ENCODE peak calls at places on chromosomes 5 and 9, in ten cellular contexts. L is GM12878, G is choroid plexus epithelial cell, E is mucosa of descending colon, T is fibroblast of pulmonary artery, N is MM.1S, O is osteoblast, W is adrenal gland, S is GM13977, Y is breast epithelium. D is an unnamed sample.
A peak's percentile ranks its signal among the peaks of the same experiment; 100 is the strongest.

GRCh38 chr5:167485395-167485794 is 806.0 kb upstream of the WWC1 start:
- DNase-seq in L (no peak), G (peak; percentile 10), E (no peak), T (no peak), N (no peak), O (no peak), W (no peak), S (no peak), Y (no peak), D (no peak)

GRCh38 chr9:113350937-113351336 is 1.6 kb downstream of the BSPRY start:
- DNase-seq in L (peak; percentile 35), G (no peak), E (no peak), T (no peak), N (peak; percentile 62), O (no peak), W (no peak), S (peak; percentile 59), Y (no peak), D (no peak)

GRCh38 chr5:179234563-179235135 is 110.6 kb downstream of the ADAMTS2 start:
- DNase-seq in L (no peak), G (no peak), E (no peak), T (no peak), N (no peak), O (peak; percentile 80), W (no peak), S (no peak), Y (peak; percentile 35), D (no peak)

GRCh38 chr5:40991168-40991980 is 79.8 kb downstream of the MROH2B start:
- DNase-seq in L (no peak), G (peak; percentile 99), E (no peak), T (peak; percentile 96), N (no peak), O (no peak), W (peak; percentile 75), S (no peak), Y (no peak), D (peak; percentile 82)

GRCh38 chr5:55226934-55227737 is at the start of gene MCIDAS:
- DNase-seq in L (no peak), G (no peak), E (peak; percentile 76), T (no peak), N (peak; percentile 84), O (peak; percentile 96), W (peak; percentile 19), S (peak; percentile 88), Y (no peak), D (no peak)

GRCh38 chr9:99057665-99058625 is 47.0 kb upstream of the TGFBR1 start:
- DNase-seq in L (peak; percentile 64), G (peak; percentile 97), E (peak; percentile 36), T (peak; percentile 55), N (peak; percentile 84), O (no peak), W (peak; percentile 55), S (peak; percentile 47), Y (no peak), D (peak; percentile 92)

GRCh38 chr5:167642779-167643517 is 648.5 kb upstream of the WWC1 start:
- DNase-seq in L (no peak), G (peak; percentile 96), E (no peak), T (peak; percentile 96), N (no peak), O (peak; percentile 26), W (no peak), S (no peak), Y (no peak), D (peak; percentile 98)

GRCh38 chr9:126805546-126806262 is 864 bp downstream of the ZBTB43 start:
- DNase-seq in L (peak; percentile 65), G (peak; percentile 78), E (peak; percentile 57), T (peak; percentile 38), N (peak; percentile 87), O (peak; percentile 91), W (peak; percentile 94), S (peak; percentile 72), Y (no peak), D (peak; percentile 63)

GRCh38 chr5:149831492-149831891 is 101.4 kb downstream of the PPARGC1B start:
- DNase-seq in L (peak; percentile 69), G (peak; percentile 28), E (no peak), T (peak; percentile 39), N (no peak), O (peak; percentile 91), W (no peak), S (peak; percentile 85), Y (no peak), D (peak; percentile 65)

GRCh38 chr9:78030553-78031270 is 899 bp downstream of the GNAQ start:
- DNase-seq in L (no peak), G (peak; percentile 49), E (peak; percentile 82), T (peak; percentile 35), N (peak; percentile 36), O (peak; percentile 66), W (peak; percentile 50), S (peak; percentile 12), Y (no peak), D (no peak)

GRCh38 chr9:114348906-114349482 is 19.3 kb downstream of the ORM2 start:
- DNase-seq in L (peak; percentile 94), G (peak; percentile 99), E (peak; percentile 55), T (peak; percentile 97), N (no peak), O (peak; percentile 98), W (peak; percentile 96), S (peak; percentile 92), Y (no peak), D (peak; percentile 98)

GRCh38 chr5:31232273-31232888 is 38.9 kb downstream of the CDH6 start:
- DNase-seq in L (no peak), G (peak; percentile 85), E (no peak), T (peak; percentile 77), N (peak; percentile 72), O (peak; percentile 83), W (peak; percentile 25), S (peak; percentile 31), Y (no peak), D (peak; percentile 63)

GRCh38 chr5:31238497-31238896 is 45.0 kb downstream of the CDH6 start:
- DNase-seq in L (no peak), G (no peak), E (no peak), T (no peak), N (no peak), O (no peak), W (no peak), S (no peak), Y (no peak), D (no peak)

GRCh38 chr5:31235381-31235780 is 41.9 kb downstream of the CDH6 start:
- DNase-seq in L (no peak), G (peak; percentile 17), E (no peak), T (no peak), N (no peak), O (no peak), W (no peak), S (no peak), Y (no peak), D (no peak)

GRCh38 chr5:31236339-31236738 is 42.9 kb downstream of the CDH6 start:
- DNase-seq in L (no peak), G (no peak), E (no peak), T (no peak), N (no peak), O (no peak), W (no peak), S (no peak), Y (no peak), D (no peak)

DNA sequence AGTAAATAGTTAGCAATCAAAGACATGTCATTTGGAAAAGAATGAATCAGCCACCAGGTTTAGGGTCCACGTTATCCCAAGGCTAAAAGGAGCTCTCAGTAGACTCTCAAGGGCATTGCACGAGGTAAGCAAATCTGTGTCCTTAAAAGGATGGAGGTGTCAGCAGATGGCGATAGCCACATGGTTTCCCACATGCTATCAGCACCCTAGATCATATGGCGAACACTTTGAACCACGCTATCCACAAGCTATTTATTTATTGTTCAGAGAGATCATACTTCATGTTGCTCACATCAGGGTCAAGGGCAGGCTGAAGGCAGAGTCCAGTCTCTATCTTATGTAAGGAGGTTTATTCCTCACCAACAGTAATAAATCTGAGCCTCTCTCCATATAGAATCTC is 43.7 kb downstream of the CDH6 start:
- DNase-seq in L (no peak), G (peak; percentile 37), E (no peak), T (peak; percentile 26), N (no peak), O (peak; percentile 30), W (peak; percentile 15), S (no peak), Y (no peak), D (no peak)
- TF ChIP-seq CTCF in L (no peak), G (peak; percentile 26), E (no peak), T (no peak), N (no peak), O (peak; percentile 16), W (no peak), S (peak; percentile 10), Y (no peak), D (peak; percentile 22)

DNA sequence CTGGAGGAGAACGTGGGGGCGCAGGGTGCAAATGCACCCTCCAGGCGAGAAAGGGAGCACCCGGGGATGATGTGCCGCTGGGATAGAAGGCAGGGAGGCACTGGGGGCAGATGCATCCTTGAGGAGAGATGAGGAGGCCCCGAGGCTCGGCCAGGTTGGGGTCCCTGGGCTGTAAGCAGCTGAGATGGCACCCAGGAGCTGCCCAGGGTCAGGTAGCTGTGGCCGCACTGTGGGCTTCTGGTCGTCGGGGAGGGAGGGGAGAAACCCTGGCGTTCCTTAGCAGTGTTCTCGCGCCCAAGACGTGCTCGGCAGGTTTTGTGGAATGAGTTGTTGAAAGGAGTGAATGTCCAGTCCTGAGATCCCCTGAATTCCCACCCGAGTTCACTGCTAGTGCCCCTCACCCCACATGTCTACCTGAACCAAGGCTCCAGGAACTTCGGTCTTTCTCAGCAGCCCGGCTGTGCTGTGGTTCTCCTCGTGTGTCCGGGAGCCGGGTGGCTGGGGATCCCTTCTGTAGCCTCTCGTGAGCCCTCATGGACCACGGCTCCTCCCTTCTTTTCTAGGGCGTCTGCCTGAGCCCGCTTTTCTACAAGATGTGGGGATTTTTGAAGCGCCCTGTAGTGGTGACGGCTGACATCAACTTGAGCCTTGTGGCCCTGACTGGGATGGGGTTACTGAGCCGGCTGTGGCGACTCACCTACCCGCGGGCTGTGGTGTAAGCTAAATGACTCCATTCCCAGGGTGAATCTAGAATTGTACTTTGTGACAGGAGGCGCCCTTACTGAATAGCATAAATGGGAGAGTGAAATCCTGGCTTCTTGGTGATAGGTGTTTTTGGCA is 1.1 kb downstream of the POMT1 start:
- DNase-seq in L (no peak), G (peak; percentile 20), E (peak; percentile 44), T (no peak), N (no peak), O (peak; percentile 92), W (no peak), S (peak; percentile 58), Y (no peak), D (no peak)
- TF ChIP-seq CTCF in L (no peak), G (no peak), E (no peak), T (no peak), N (no peak), O (no peak), W (no peak), S (no peak), Y (no peak), D (no peak)

GRCh38 chr9:129445794-129446306 is 175.1 kb downstream of the C9orf50 start:
- DNase-seq in L (no peak), G (no peak), E (no peak), T (no peak), N (no peak), O (no peak), W (no peak), S (no peak), Y (no peak), D (no peak)
- TF ChIP-seq CTCF in L (no peak), G (no peak), E (no peak), T (no peak), N (no peak), O (no peak), W (no peak), S (no peak), Y (no peak), D (no peak)

DNA sequence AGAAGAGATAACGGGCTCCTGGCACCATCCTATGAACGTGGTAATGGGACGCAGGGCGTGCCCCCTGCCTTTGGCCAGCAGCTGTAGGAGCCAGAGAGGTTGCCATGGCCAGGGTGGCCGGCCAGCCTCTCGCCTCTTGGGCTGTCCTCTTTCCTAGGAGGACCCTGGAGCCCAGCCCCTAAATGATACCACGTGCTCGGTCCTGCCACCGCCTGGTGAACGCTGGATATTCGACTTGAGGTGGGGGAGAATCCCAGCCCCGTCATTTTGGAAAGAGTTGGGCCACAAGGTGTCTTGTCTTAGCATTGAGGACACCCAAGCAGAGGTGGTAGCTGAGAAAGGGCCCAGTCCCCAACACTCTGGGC is 391 bp upstream of the NRG2 start:
- DNase-seq in L (no peak), G (no peak), E (no peak), T (no peak), N (no peak), O (no peak), W (no peak), S (peak; percentile 71), Y (no peak), D (no peak)
- TF ChIP-seq CTCF in L (no peak), G (peak; percentile 15), E (no peak), T (no peak), N (no peak), O (no peak), W (no peak), S (no peak), Y (no peak), D (no peak)

D was measured in brain microvascular endothelial cell.